ENCODE peak calls at places on chromosomes 11 and 22, in seven cellular contexts. O, H, L, N, Z, W and P are unnamed samples.

GRCh38 chr11:72328366-72329224 is 84.6 kb upstream of the PHOX2A start:
- DNase-seq in O (peak), H (no peak), L (no peak), N (peak), Z (no peak), W (no peak), P (no peak)

GRCh38 chr22:49545606-49546005 is 282.1 kb downstream of the BRD1 start:
- DNase-seq in O (no peak), H (no peak), L (no peak), N (no peak), Z (no peak), W (no peak), P (no peak)

GRCh38 chr22:42919199-42919598 is 62.1 kb upstream of the ARFGAP3 start:
- DNase-seq in O (no peak), H (peak), L (no peak), N (no peak), Z (no peak), W (no peak), P (no peak)

GRCh38 chr11:45165806-45166603 is 19.6 kb downstream of the PRDM11 start:
- DNase-seq in O (no peak), H (no peak), L (no peak), N (no peak), Z (no peak), W (no peak), P (no peak)

GRCh38 chr11:67288452-67289225 is 464 bp upstream of the ANKRD13D start:
- DNase-seq in O (peak), H (peak), L (peak), N (peak), Z (no peak), W (peak), P (peak)

GRCh38 chr11:76394411-76394810 is 13.3 kb downstream of the GVQW3 start:
- DNase-seq in O (no peak), H (no peak), L (no peak), N (no peak), Z (no peak), W (no peak), P (no peak)

GRCh38 chr11:24249921-24250320 is 246.9 kb upstream of the LUZP2 start:
- DNase-seq in O (no peak), H (no peak), L (no peak), N (no peak), Z (no peak), W (no peak), P (no peak)

GRCh38 chr11:96309001-96309642 is 33.9 kb downstream of the MAML2 start:
- DNase-seq in O (peak), H (no peak), L (no peak), N (no peak), Z (no peak), W (no peak), P (no peak)

GRCh38 chr11:12674936-12675696 is 895 bp downstream of the TEAD1 start:
- DNase-seq in O (peak), H (no peak), L (peak), N (peak), Z (no peak), W (no peak), P (peak)

GRCh38 chr11:72637198-72637597 is 37.0 kb downstream of the PDE2A start:
- DNase-seq in O (no peak), H (peak), L (no peak), N (no peak), Z (no peak), W (no peak), P (no peak)

GRCh38 chr11:14537134-14537599 is 17.0 kb upstream of the PSMA1 start:
- DNase-seq in O (peak), H (no peak), L (no peak), N (peak), Z (peak), W (peak), P (peak)

GRCh38 chr11:89235121-89235520 is 57.4 kb downstream of the TYR start:
- DNase-seq in O (no peak), H (no peak), L (no peak), N (no peak), Z (no peak), W (no peak), P (no peak)

GRCh38 chr22:48889209-48889830 is 938.4 kb downstream of the BRD1 start:
- DNase-seq in O (no peak), H (no peak), L (no peak), N (no peak), Z (no peak), W (no peak), P (no peak)

GRCh38 chr22:29315286-29316195 is at the start of gene RASL10A:
- DNase-seq in O (no peak), H (no peak), L (no peak), N (peak), Z (no peak), W (peak), P (peak)

GRCh38 chr11:27254744-27255446 is 108.1 kb downstream of the CCDC34 start:
- DNase-seq in O (no peak), H (no peak), L (no peak), N (no peak), Z (no peak), W (no peak), P (no peak)

GRCh38 chr11:102830328-102830727 is 13.1 kb downstream of the MMP3 start:
- DNase-seq in O (no peak), H (no peak), L (no peak), N (no peak), Z (no peak), W (no peak), P (no peak)

GRCh38 chr22:27251563-27251962 is 550.0 kb downstream of the MN1 start:
- DNase-seq in O (no peak), H (no peak), L (no peak), N (no peak), Z (no peak), W (no peak), P (no peak)

GRCh38 chr11:1341928-1342524 is 32.6 kb upstream of the TOLLIP start:
- DNase-seq in O (no peak), H (no peak), L (peak), N (no peak), Z (no peak), W (no peak), P (no peak)

GRCh38 chr22:46256358-46256958 is 6.4 kb upstream of the CDPF1 start:
- DNase-seq in O (no peak), H (no peak), L (no peak), N (no peak), Z (no peak), W (no peak), P (no peak)

GRCh38 chr11:104061851-104062521 is 25.5 kb downstream of the DDI1 start:
- DNase-seq in O (no peak), H (no peak), L (no peak), N (no peak), Z (no peak), W (no peak), P (no peak)
- TF ChIP-seq POLR2AphosphoS5 in O (no peak), H (no peak), L (no peak), N (no peak), Z (no peak), W (no peak), P (no peak)

GRCh38 chr11:69401715-69402114 is 79.7 kb upstream of the LINC01488 start:
- DNase-seq in O (no peak), H (no peak), L (no peak), N (no peak), Z (no peak), W (no peak), P (no peak)
- TF ChIP-seq POLR2AphosphoS5 in O (no peak), H (no peak), L (no peak), N (no peak), Z (no peak), W (no peak), P (no peak)

GRCh38 chr22:17264321-17265052 is 45.3 kb upstream of the ADA2 start:
- DNase-seq in O (no peak), H (no peak), L (no peak), N (peak), Z (no peak), W (no peak), P (peak)

GRCh38 chr22:17267661-17268330 is 48.6 kb upstream of the ADA2 start:
- DNase-seq in O (no peak), H (no peak), L (no peak), N (peak), Z (no peak), W (no peak), P (no peak)

GRCh38 chr22:17268501-17269223 is 49.4 kb upstream of the ADA2 start:
- DNase-seq in O (no peak), H (no peak), L (no peak), N (peak), Z (no peak), W (no peak), P (no peak)

GRCh38 chr22:17265649-17266248 is 46.5 kb upstream of the ADA2 start:
- DNase-seq in O (no peak), H (no peak), L (no peak), N (no peak), Z (no peak), W (no peak), P (no peak)

GRCh38 chr22:17266261-17266971 is 47.2 kb upstream of the ADA2 start:
- DNase-seq in O (no peak), H (no peak), L (no peak), N (peak), Z (no peak), W (no peak), P (no peak)
- TF ChIP-seq POLR2AphosphoS5 in O (no peak), H (no peak), L (no peak), N (peak), Z (no peak), W (no peak), P (no peak)

GRCh38 chr11:2898366-2899079 is 12.9 kb upstream of the CDKN1C start:
- DNase-seq in O (peak), H (no peak), L (peak), N (no peak), Z (no peak), W (no peak), P (no peak)
- TF ChIP-seq POLR2AphosphoS5 in O (peak), H (peak), L (peak), N (no peak), Z (no peak), W (no peak), P (peak)

GRCh38 chr11:124109377-124109776 is 5.9 kb upstream of the VWA5A start:
- DNase-seq in O (no peak), H (no peak), L (no peak), N (no peak), Z (no peak), W (no peak), P (no peak)

GRCh38 chr11:124115782-124116616 is 749 bp downstream of the VWA5A start:
- DNase-seq in O (no peak), H (no peak), L (peak), N (peak), Z (no peak), W (no peak), P (peak)

GRCh38 chr11:124119103-124119502 is 3.9 kb downstream of the VWA5A start:
- DNase-seq in O (no peak), H (no peak), L (no peak), N (no peak), Z (no peak), W (no peak), P (no peak)

GRCh38 chr11:124114942-124115781 is at the start of gene VWA5A:
- DNase-seq in O (peak), H (peak), L (peak), N (peak), Z (peak), W (peak), P (peak)

GRCh38 chr11:124113890-124114289 is 1.4 kb upstream of the VWA5A start:
- DNase-seq in O (peak), H (no peak), L (no peak), N (no peak), Z (no peak), W (no peak), P (no peak)
- TF ChIP-seq POLR2AphosphoS5 in O (no peak), H (no peak), L (no peak), N (no peak), Z (no peak), W (no peak), P (no peak)